ENCODE peak calls at places on chromosomes 1 and 21, in five cellular contexts. P is HCT116, N is SK-N-SH, S is WTC11, Y is endothelial cell of umbilical vein. Q is an unnamed sample.

GRCh38 chr1:223331929-223332328 is 32.0 kb downstream of the SUSD4 start:
- DNase-seq in Y (no peak), N (no peak), S (no peak), P (peak; percentile 2), Q (no peak)

GRCh38 chr1:21966247-21967000 is 10.4 kb upstream of the CELA3B start:
- DNase-seq in S (no peak), Y (no peak), N (no peak), P (no peak), Q (no peak)

GRCh38 chr1:204439976-204440375 is 28.4 kb upstream of the PPP1R15B start:
- DNase-seq in S (no peak), P (no peak), N (no peak), Y (no peak), Q (no peak)

GRCh38 chr1:24720152-24720551 is 25.1 kb upstream of the CLIC4 start:
- DNase-seq in P (no peak), Y (peak; percentile 96), S (no peak), N (no peak), Q (no peak)

GRCh38 chr1:203569490-203570318 is 56.9 kb upstream of the ATP2B4 start:
- DNase-seq in S (no peak), N (no peak), Y (no peak), P (no peak), Q (no peak)

GRCh38 chr1:1116701-1117468 is 996 bp upstream of the C1orf159 start:
- DNase-seq in P (no peak), Y (peak; percentile 9), S (no peak), N (peak; percentile 75), Q (peak; percentile 37)

GRCh38 chr1:94713472-94714141 is 106.5 kb upstream of the SLC44A3 start:
- DNase-seq in N (peak; percentile 21), P (peak; percentile 89), Y (no peak), S (peak; percentile 83), Q (peak; percentile 98)

GRCh38 chr21:28991861-28992525 is 684 bp downstream of the LTN1 start:
- DNase-seq in P (no peak), N (no peak), S (no peak), Y (no peak), Q (peak; percentile 29)

GRCh38 chr1:27887215-27888035 is 15.1 kb downstream of the THEMIS2 start:
- DNase-seq in N (no peak), Y (no peak), S (no peak), P (no peak), Q (peak; percentile 94)

GRCh38 chr1:68294354-68295066 is 62.2 kb upstream of the WLS start:
- DNase-seq in S (no peak), Y (no peak), P (no peak), N (no peak), Q (no peak)

DNA sequence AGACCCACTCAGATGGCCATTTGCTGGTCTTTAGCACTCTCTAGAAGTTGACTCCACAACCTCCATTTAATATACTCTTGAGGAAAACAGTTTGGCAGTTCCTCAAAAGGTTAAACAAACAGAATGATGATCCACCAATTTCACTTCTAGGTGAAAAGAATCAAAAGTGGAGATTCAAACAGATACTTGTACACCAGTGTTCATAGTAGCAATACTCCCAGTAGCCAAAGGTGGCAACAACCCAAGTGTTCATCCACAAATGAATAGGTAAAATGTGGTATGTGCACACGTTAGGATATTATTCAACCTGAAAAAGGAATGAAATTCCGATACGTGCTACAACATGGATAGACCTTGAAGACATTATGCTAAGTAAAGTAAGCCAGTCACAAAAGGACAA is 6.3 kb downstream of the PRCC start:
- DNase-seq in N (no peak), P (no peak), S (no peak), Y (no peak), Q (no peak)
- TF ChIP-seq CTCF in N (peak; percentile 18), P (no peak), S (no peak), Y (no peak), Q (no peak)

GRCh38 chr1:201011616-201012015 is 11.9 kb downstream of the KIF21B start:
- DNase-seq in N (peak; percentile 87), Y (no peak), S (no peak), P (no peak), Q (no peak)
- TF ChIP-seq MAX in N (no peak), Y (no peak), S (no peak), P (no peak), Q (no peak)

DNA sequence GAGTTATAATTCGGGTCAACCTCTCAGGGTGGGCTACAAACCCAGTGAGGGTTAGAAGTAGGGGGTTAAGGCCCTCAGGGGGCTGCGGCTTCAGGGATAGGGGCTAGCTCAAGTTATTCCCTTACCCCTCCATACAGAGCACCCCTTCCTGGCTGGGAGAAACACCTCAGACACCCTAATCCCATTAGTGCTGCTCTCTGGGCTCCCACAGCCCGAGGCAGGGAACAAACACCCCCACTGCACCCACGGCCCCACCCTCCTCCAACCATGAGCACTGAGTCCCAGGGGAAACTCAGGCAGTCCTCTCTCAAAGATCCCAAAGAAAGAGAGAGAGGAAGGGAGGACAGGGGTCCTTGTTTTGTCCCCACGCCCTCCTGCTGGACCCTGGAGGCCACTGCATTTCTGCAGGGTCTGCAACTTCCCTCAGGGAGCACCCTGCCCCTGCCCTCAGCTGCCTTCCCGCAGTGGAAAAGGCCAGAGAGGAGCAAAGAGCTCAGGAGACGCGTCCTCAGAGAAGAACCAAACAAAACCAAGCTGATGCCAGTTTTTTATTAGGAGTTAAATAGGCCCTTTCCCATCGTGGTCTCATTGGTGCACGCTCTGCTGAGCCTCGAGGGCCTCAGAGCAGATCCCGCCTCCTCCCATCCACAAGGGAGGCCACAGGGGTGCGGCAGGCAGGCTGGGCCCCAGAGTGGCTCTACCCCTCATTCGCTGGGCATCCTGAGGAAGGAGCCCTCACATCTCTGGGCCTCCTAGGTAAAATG is 1.4 kb upstream of the S100A4 start:
- DNase-seq in S (no peak), P (no peak), Y (no peak), N (no peak), Q (no peak)
- TF ChIP-seq CTCF in S (no peak), P (no peak), Y (no peak), N (no peak), Q (no peak)

GRCh38 chr1:16011936-16012589 is 5.8 kb downstream of the HSPB7 start:
- DNase-seq in N (no peak), Y (no peak), P (no peak), S (no peak), Q (no peak)
- TF ChIP-seq MAX in N (no peak), Y (no peak), P (no peak), S (no peak), Q (no peak)

GRCh38 chr1:228887956-228888355 is 152.7 kb downstream of the RHOU start:
- DNase-seq in S (no peak), P (no peak), N (peak; percentile 68), Y (no peak), Q (no peak)

GRCh38 chr1:228887101-228887500 is 151.8 kb downstream of the RHOU start:
- DNase-seq in S (no peak), N (no peak), Y (no peak), P (no peak), Q (no peak)

GRCh38 chr1:228884615-228885566 is 149.6 kb downstream of the RHOU start:
- DNase-seq in Y (no peak), P (no peak), S (no peak), N (no peak), Q (no peak)

GRCh38 chr1:228884196-228884595 is 148.9 kb downstream of the RHOU start:
- DNase-seq in Y (no peak), N (no peak), S (no peak), P (no peak), Q (no peak)

GRCh38 chr1:228885845-228886244 is 150.6 kb downstream of the RHOU start:
- DNase-seq in N (no peak), Y (no peak), P (no peak), S (no peak), Q (no peak)
- TF ChIP-seq CTCF in N (no peak), Y (no peak), P (no peak), S (no peak), Q (no peak)

Q was measured in NB4.